ENCODE peak calls at places on chromosome 11, in seven cellular contexts. One of them, this sample, is unnamed.

GRCh38 chr11:69249641-69250502 is 44.1 kb upstream of the MYEOV start:
- DNase-seq in IMR-90: peak
- DNase-seq in mesendoderm: peak
- DNase-seq in neuronal stem cell: no peak
- DNase-seq in H1: peak
- DNase-seq in H9: peak
- DNase-seq in trophoblast cell: peak
- DNase-seq in this sample: peak

GRCh38 chr11:1784761-1785650 is 21.3 kb upstream of the CTSD start:
- DNase-seq in trophoblast cell: no peak
- DNase-seq in H1: no peak
- DNase-seq in H9: no peak
- DNase-seq in IMR-90: no peak
- DNase-seq in neuronal stem cell: no peak
- DNase-seq in mesendoderm: no peak
- DNase-seq in this sample: no peak

GRCh38 chr11:17719028-17719939 is at the start of gene MYOD1:
- DNase-seq in H9: peak
- DNase-seq in mesendoderm: peak
- DNase-seq in neuronal stem cell: no peak
- DNase-seq in H1: peak
- DNase-seq in IMR-90: no peak
- DNase-seq in trophoblast cell: peak
- DNase-seq in this sample: no peak

GRCh38 chr11:111913997-111914396 is 1.5 kb downstream of the HSPB2 start:
- DNase-seq in H1: no peak
- DNase-seq in trophoblast cell: no peak
- DNase-seq in H9: no peak
- DNase-seq in mesendoderm: no peak
- DNase-seq in IMR-90: peak
- DNase-seq in neuronal stem cell: no peak
- DNase-seq in this sample: no peak

GRCh38 chr11:76282786-76283185 is 76.5 kb upstream of the WNT11 start:
- DNase-seq in trophoblast cell: no peak
- DNase-seq in mesendoderm: no peak
- DNase-seq in H1: no peak
- DNase-seq in H9: no peak
- DNase-seq in IMR-90: no peak
- DNase-seq in neuronal stem cell: no peak
- DNase-seq in this sample: no peak

GRCh38 chr11:72767203-72768062 is 15.2 kb upstream of the ARAP1 start:
- DNase-seq in mesendoderm: no peak
- DNase-seq in IMR-90: no peak
- DNase-seq in H9: no peak
- DNase-seq in trophoblast cell: no peak
- DNase-seq in H1: no peak
- DNase-seq in neuronal stem cell: no peak
- DNase-seq in this sample: no peak

GRCh38 chr11:71532016-71532610 is 5.0 kb downstream of the KRTAP5-7 start:
- DNase-seq in mesendoderm: no peak
- DNase-seq in trophoblast cell: peak
- DNase-seq in neuronal stem cell: no peak
- DNase-seq in H1: peak
- DNase-seq in IMR-90: no peak
- DNase-seq in H9: no peak
- DNase-seq in this sample: no peak

GRCh38 chr11:26730711-26731460 is 9.0 kb upstream of the SLC5A12 start:
- DNase-seq in trophoblast cell: no peak
- DNase-seq in H1: no peak
- DNase-seq in mesendoderm: no peak
- DNase-seq in H9: no peak
- DNase-seq in IMR-90: peak
- DNase-seq in neuronal stem cell: no peak
- DNase-seq in this sample: peak

GRCh38 chr11:61873588-61874459 is 17.5 kb downstream of the FADS3 start:
- DNase-seq in IMR-90: no peak
- DNase-seq in trophoblast cell: peak
- DNase-seq in H9: no peak
- DNase-seq in neuronal stem cell: no peak
- DNase-seq in H1: no peak
- DNase-seq in mesendoderm: no peak
- DNase-seq in this sample: no peak

GRCh38 chr11:41613321-41613720 is 153.9 kb upstream of the LRRC4C start:
- DNase-seq in IMR-90: no peak
- DNase-seq in H1: no peak
- DNase-seq in neuronal stem cell: no peak
- DNase-seq in trophoblast cell: no peak
- DNase-seq in H9: no peak
- DNase-seq in mesendoderm: no peak
- DNase-seq in this sample: no peak

GRCh38 chr11:85855341-85855656 is at the start of gene CCDC83:
- DNase-seq in IMR-90: no peak
- DNase-seq in neuronal stem cell: no peak
- DNase-seq in H1: no peak
- DNase-seq in trophoblast cell: peak
- DNase-seq in H9: no peak
- DNase-seq in mesendoderm: peak
- DNase-seq in this sample: no peak

DNA sequence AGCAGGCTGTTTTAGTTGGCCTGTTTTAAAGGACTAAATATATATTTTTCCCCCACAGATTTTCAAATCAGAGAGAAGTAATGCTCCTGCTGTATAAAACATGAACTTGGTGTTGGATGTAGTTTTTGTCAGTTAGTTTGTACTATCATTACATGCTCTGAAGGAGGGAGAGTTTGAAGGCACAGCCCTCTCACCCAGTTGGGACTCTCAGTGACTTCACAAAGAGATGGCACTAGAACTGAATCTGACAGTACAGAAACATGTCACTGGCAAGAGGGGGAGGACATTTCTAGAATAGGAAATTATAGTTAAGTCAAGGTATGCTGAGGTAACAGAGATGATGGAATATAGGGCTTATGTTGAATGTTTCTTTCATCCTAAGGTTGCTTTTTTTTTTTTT is 21.0 kb upstream of the C1QTNF4 start:
- DNase-seq in trophoblast cell: no peak
- DNase-seq in neuronal stem cell: no peak
- DNase-seq in IMR-90: no peak
- DNase-seq in mesendoderm: no peak
- DNase-seq in H1: no peak
- DNase-seq in H9: no peak
- DNase-seq in this sample: no peak
- H2BK120ac ChIP-seq in trophoblast cell: no peak
- H2BK120ac ChIP-seq in neuronal stem cell: no peak
- H2BK120ac ChIP-seq in IMR-90: no peak
- H2BK120ac ChIP-seq in mesendoderm: no peak
- H2BK120ac ChIP-seq in H1: no peak
- H2BK120ac ChIP-seq in H9: no peak
- H2BK120ac ChIP-seq in this sample: no peak

GRCh38 chr11:94379619-94380018 is 21.6 kb downstream of the GPR83 start:
- DNase-seq in H1: no peak
- DNase-seq in H9: no peak
- DNase-seq in mesendoderm: no peak
- DNase-seq in IMR-90: no peak
- DNase-seq in trophoblast cell: no peak
- DNase-seq in neuronal stem cell: no peak
- DNase-seq in this sample: no peak

DNA sequence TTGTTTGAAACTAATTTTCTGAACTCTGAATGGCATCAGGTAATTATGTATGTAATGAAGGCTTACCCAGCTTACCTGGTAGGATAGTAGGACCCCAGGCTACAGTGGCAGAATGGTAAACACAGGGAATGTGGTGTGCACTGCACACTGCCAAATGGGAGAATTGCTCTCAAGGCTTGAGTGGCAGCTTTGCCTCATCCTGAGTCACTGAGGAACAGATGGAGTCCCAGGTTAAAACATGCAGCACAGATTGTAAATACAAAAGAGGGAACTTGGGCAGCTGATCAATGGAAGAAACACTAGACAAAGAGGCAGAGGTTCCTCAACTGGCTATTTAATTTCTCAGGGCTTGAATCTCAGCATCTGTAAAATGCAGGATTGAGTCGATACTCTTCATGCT is 24.4 kb downstream of the GPR83 start:
- DNase-seq in neuronal stem cell: no peak
- DNase-seq in H1: no peak
- DNase-seq in IMR-90: no peak
- DNase-seq in H9: no peak
- DNase-seq in trophoblast cell: no peak
- DNase-seq in mesendoderm: no peak
- DNase-seq in this sample: no peak
- H4K8ac ChIP-seq in neuronal stem cell: no peak
- H4K8ac ChIP-seq in H1: no peak
- H4K8ac ChIP-seq in IMR-90: no peak
- H4K8ac ChIP-seq in H9: no peak
- H4K8ac ChIP-seq in trophoblast cell: no peak
- H4K8ac ChIP-seq in mesendoderm: no peak
- H4K8ac ChIP-seq in this sample: no peak

DNA sequence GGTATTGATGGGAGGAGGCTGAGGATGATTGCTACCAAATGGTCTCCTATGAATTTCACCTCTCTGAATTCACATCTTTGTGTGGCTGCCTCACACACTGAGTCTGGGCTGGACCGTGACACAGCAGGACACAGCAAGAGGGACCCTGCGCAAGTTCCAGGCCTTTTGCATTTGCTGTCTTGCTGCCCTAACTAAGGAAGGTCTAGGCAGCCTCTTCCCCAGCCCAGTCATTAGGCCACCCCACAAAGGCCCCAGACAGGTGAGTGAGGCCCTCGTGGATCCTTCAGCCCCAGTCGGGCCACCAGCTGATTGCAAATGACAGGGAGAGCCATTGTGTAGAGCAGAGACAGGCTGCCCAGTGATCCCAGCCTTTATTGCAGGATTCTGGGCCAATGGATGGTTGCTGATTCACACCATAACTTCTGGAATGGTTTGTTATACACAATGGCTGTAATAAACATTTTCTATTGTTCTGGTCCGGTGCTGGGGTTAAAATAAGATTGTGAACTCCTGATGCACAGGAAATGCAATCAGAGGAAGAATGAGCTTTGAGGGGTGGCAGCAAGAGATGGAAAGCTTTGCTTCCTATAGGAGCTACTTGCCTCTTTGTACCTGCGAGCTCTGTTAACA is 28.5 kb upstream of the CSNK2A3 start:
- DNase-seq in neuronal stem cell: no peak
- DNase-seq in mesendoderm: no peak
- DNase-seq in H9: no peak
- DNase-seq in IMR-90: no peak
- DNase-seq in H1: no peak
- DNase-seq in trophoblast cell: no peak
- DNase-seq in this sample: no peak
- H3K18ac ChIP-seq in neuronal stem cell: no peak
- H3K18ac ChIP-seq in mesendoderm: no peak
- H3K18ac ChIP-seq in H9: no peak
- H3K18ac ChIP-seq in IMR-90: no peak
- H3K18ac ChIP-seq in H1: no peak
- H3K18ac ChIP-seq in trophoblast cell: no peak
- H3K18ac ChIP-seq in this sample: no peak

GRCh38 chr11:129734654-129735053 is 81.0 kb upstream of the TMEM45B start:
- DNase-seq in H9: no peak
- DNase-seq in H1: no peak
- DNase-seq in mesendoderm: no peak
- DNase-seq in trophoblast cell: peak
- DNase-seq in IMR-90: no peak
- DNase-seq in neuronal stem cell: no peak
- DNase-seq in this sample: no peak
- H2BK120ac ChIP-seq in H9: no peak
- H2BK120ac ChIP-seq in H1: no peak
- H2BK120ac ChIP-seq in mesendoderm: no peak
- H2BK120ac ChIP-seq in trophoblast cell: no peak
- H2BK120ac ChIP-seq in IMR-90: no peak
- H2BK120ac ChIP-seq in neuronal stem cell: no peak
- H2BK120ac ChIP-seq in this sample: no peak

GRCh38 chr11:127890026-127890611 is 697.2 kb downstream of the ETS1 start:
- DNase-seq in trophoblast cell: peak
- DNase-seq in IMR-90: peak
- DNase-seq in neuronal stem cell: no peak
- DNase-seq in H1: no peak
- DNase-seq in mesendoderm: no peak
- DNase-seq in H9: no peak
- DNase-seq in this sample: no peak
- H4K8ac ChIP-seq in trophoblast cell: no peak
- H4K8ac ChIP-seq in IMR-90: no peak
- H4K8ac ChIP-seq in neuronal stem cell: no peak
- H4K8ac ChIP-seq in H1: no peak
- H4K8ac ChIP-seq in mesendoderm: no peak
- H4K8ac ChIP-seq in H9: no peak
- H4K8ac ChIP-seq in this sample: no peak

GRCh38 chr11:125165111-125165663 is 636 bp downstream of the PKNOX2 start:
- DNase-seq in H1: peak
- DNase-seq in mesendoderm: peak
- DNase-seq in trophoblast cell: peak
- DNase-seq in IMR-90: peak
- DNase-seq in neuronal stem cell: peak
- DNase-seq in H9: no peak
- DNase-seq in this sample: peak
- H3K18ac ChIP-seq in H1: peak
- H3K18ac ChIP-seq in mesendoderm: peak
- H3K18ac ChIP-seq in trophoblast cell: peak
- H3K18ac ChIP-seq in IMR-90: peak
- H3K18ac ChIP-seq in neuronal stem cell: peak
- H3K18ac ChIP-seq in H9: peak
- H3K18ac ChIP-seq in this sample: peak

DNA sequence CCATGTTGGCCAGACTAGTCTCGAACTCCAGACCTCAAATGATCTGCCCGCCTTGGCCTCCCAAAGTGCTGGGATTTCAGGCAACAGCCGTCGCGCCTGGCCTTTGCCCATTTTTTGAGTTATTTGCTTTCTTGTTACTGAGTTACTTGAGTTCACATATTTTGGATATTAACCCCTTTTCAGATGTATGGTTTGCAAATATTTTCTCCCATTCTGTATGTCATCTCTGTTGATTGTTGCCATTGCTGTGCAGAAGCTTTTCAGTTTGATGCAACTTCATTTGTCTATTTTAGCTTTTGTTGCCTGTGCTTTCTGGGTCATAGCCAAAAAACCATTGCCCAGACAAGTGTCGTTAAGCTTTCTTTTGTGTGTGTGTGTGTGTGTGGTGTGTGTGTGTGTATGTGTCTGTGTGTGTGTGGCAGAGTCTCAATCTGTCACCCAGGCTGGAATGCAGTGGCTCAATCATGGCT is 6.8 kb downstream of the TSGA10IP start:
- DNase-seq in H1: no peak
- DNase-seq in trophoblast cell: no peak
- DNase-seq in neuronal stem cell: no peak
- DNase-seq in mesendoderm: no peak
- DNase-seq in IMR-90: no peak
- DNase-seq in H9: no peak
- DNase-seq in this sample: no peak
- H2BK120ac ChIP-seq in H1: no peak
- H2BK120ac ChIP-seq in trophoblast cell: no peak
- H2BK120ac ChIP-seq in neuronal stem cell: no peak
- H2BK120ac ChIP-seq in mesendoderm: no peak
- H2BK120ac ChIP-seq in IMR-90: no peak
- H2BK120ac ChIP-seq in H9: no peak
- H2BK120ac ChIP-seq in this sample: no peak

DNA sequence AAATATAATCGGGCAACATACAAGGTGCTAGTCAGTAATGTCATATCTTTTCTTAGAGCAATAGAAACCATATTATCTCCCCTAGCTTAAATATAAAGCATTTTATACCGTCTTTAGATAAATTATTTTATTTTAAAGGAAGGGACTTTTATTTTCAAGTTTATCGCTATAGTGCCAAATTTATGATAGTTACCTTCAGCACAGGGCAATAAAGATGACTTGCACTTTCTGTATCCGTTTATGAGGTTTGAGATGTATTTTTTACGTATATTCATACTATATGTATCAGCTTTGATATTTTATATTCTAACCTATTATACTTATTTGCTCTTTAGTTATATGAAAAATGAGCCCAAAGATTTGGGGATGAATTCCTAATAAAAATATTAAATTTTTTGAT is 61.6 kb upstream of the CARD18 start:
- DNase-seq in neuronal stem cell: no peak
- DNase-seq in trophoblast cell: no peak
- DNase-seq in mesendoderm: no peak
- DNase-seq in H1: no peak
- DNase-seq in H9: no peak
- DNase-seq in IMR-90: no peak
- DNase-seq in this sample: no peak
- H4K8ac ChIP-seq in neuronal stem cell: no peak
- H4K8ac ChIP-seq in trophoblast cell: no peak
- H4K8ac ChIP-seq in mesendoderm: no peak
- H4K8ac ChIP-seq in H1: no peak
- H4K8ac ChIP-seq in H9: no peak
- H4K8ac ChIP-seq in IMR-90: no peak
- H4K8ac ChIP-seq in this sample: no peak